ENCODE peak calls at places on chromosomes 5 and 9, in four cellular contexts. X, B, Q and E are unnamed samples.

GRCh38 chr9:127132921-127133647 is 10.6 kb upstream of the ANGPTL2 start:
- DNase-seq in X (no peak), B (no peak), Q (no peak), E (no peak)

GRCh38 chr5:72505539-72505938 is 1.7 kb downstream of the ZNF366 start:
- DNase-seq in X (no peak), B (no peak), Q (no peak), E (no peak)

GRCh38 chr9:8779478-8779877 is 979.9 kb upstream of the DMAC1 start:
- DNase-seq in X (no peak), B (no peak), Q (no peak), E (no peak)

GRCh38 chr9:20681467-20681866 is 2.6 kb upstream of the FOCAD start:
- DNase-seq in X (no peak), B (no peak), Q (no peak), E (no peak)

GRCh38 chr5:139763584-139764249 is 31.9 kb upstream of the PSD2 start:
- DNase-seq in X (no peak), B (no peak), Q (no peak), E (no peak)

GRCh38 chr9:105296889-105297288 is 52.4 kb downstream of the SLC44A1 start:
- DNase-seq in X (no peak), B (no peak), Q (peak), E (no peak)

GRCh38 chr5:139762624-139763170 is 32.9 kb upstream of the PSD2 start:
- DNase-seq in X (no peak), B (no peak), Q (no peak), E (no peak)

GRCh38 chr9:121883281-121884056 is 209.6 kb downstream of the TTLL11 start:
- DNase-seq in X (no peak), B (no peak), Q (no peak), E (no peak)

GRCh38 chr9:137134191-137134590 is 4.8 kb upstream of the GRIN1 start:
- DNase-seq in X (no peak), B (no peak), Q (no peak), E (no peak)

GRCh38 chr5:15387931-15388330 is 112.0 kb upstream of the FBXL7 start:
- DNase-seq in X (no peak), B (no peak), Q (no peak), E (no peak)